ENCODE peak calls at places on chromosomes 5 and 9, in four cellular contexts. S is stomach, C is uterus, N is thyroid gland. T is an unnamed sample.

GRCh38 chr5:146079695-146080361 is 25.5 kb downstream of the PLAC8L1 start:
- DNase-seq in S (no peak), C (no peak), N (no peak), T (no peak)

GRCh38 chr9:124257865-124258764 is at the start of gene NEK6:
- DNase-seq in S (peak; percentile 40), C (peak; percentile 50), N (no peak), T (peak; percentile 53)

GRCh38 chr9:136566899-136567298 is 21.1 kb upstream of the NOTCH1 start:
- DNase-seq in S (peak; percentile 79), C (peak; percentile 75), N (peak; percentile 45), T (peak; percentile 65)

GRCh38 chr5:137022043-137022442 is 477.1 kb downstream of the SPOCK1 start:
- DNase-seq in S (no peak), C (peak; percentile 23), N (peak; percentile 11), T (no peak)

GRCh38 chr5:87916320-87916719 is 352.3 kb downstream of the TMEM161B start:
- DNase-seq in S (no peak), C (no peak), N (no peak), T (no peak)

GRCh38 chr5:18179579-18179978 is 545.3 kb downstream of the TAF11L14 start:
- DNase-seq in S (no peak), C (no peak), N (no peak), T (no peak)

GRCh38 chr5:14211818-14212799 is 69.0 kb downstream of the TRIO start:
- DNase-seq in S (no peak), C (no peak), N (no peak), T (no peak)

GRCh38 chr9:37034320-37034937 is 361 bp upstream of the PAX5 start:
- DNase-seq in S (no peak), C (no peak), N (no peak), T (peak; percentile 52)

GRCh38 chr9:92807757-92808725 is 43.4 kb upstream of the BICD2 start:
- DNase-seq in S (no peak), C (no peak), N (peak; percentile 8), T (peak; percentile 53)

GRCh38 chr5:36373527-36374086 is 71.9 kb upstream of the RANBP3L start:
- DNase-seq in S (peak; percentile 37), C (peak; percentile 45), N (peak; percentile 11), T (peak; percentile 72)

GRCh38 chr5:138824924-138825863 is 49.9 kb downstream of the LRRTM2 start:
- DNase-seq in S (no peak), C (no peak), N (no peak), T (no peak)

GRCh38 chr5:125041798-125042197 is 295.4 kb upstream of the ZNF608 start:
- DNase-seq in S (no peak), C (no peak), N (no peak), T (no peak)

GRCh38 chr5:171850354-171850947 is 64.8 kb downstream of the SMIM23 start:
- DNase-seq in S (no peak), C (no peak), N (no peak), T (no peak)

DNA sequence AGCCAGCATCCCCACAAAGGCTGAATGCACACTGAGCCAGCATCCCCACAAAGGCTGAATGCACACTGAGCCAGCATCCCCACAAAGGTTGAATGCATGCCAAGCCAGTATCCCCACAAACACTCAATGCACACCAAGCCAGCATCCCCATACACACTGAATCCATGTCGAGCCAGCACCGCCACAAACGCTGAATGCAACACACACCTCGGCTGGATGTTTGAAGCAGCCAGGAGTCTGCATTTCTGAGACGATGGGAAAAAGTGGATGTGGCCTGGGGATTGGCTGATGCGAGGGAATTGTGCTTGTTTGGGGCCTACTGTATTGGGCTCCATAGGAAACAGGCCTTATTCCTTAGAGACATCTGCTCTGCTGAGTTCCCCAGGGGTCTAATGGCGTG is 30.9 kb upstream of the CEP72 start:
- DNase-seq in S (peak; percentile 13), C (no peak), N (no peak), T (no peak)
- TF ChIP-seq CTCF in S (no peak), C (no peak), N (no peak), T (no peak)

GRCh38 chr9:128654481-128654880 is 2.2 kb downstream of the DYNC2I2 start:
- DNase-seq in S (no peak), C (no peak), N (peak; percentile 62), T (no peak)

GRCh38 chr9:128653941-128654340 is 2.7 kb downstream of the DYNC2I2 start:
- DNase-seq in S (no peak), C (no peak), N (no peak), T (no peak)

GRCh38 chr9:128657344-128657704 is 677 bp upstream of the DYNC2I2 start:
- DNase-seq in S (no peak), C (no peak), N (no peak), T (no peak)

GRCh38 chr9:128657796-128658195 is 1.1 kb upstream of the DYNC2I2 start:
- DNase-seq in S (no peak), C (no peak), N (no peak), T (no peak)

GRCh38 chr9:128656416-128657343 is at the start of gene DYNC2I2:
- DNase-seq in S (peak; percentile 98), C (peak; percentile 95), N (peak; percentile 84), T (peak; percentile 99)
- TF ChIP-seq CTCF in S (no peak), C (peak; percentile 2), N (no peak), T (no peak)

DNA sequence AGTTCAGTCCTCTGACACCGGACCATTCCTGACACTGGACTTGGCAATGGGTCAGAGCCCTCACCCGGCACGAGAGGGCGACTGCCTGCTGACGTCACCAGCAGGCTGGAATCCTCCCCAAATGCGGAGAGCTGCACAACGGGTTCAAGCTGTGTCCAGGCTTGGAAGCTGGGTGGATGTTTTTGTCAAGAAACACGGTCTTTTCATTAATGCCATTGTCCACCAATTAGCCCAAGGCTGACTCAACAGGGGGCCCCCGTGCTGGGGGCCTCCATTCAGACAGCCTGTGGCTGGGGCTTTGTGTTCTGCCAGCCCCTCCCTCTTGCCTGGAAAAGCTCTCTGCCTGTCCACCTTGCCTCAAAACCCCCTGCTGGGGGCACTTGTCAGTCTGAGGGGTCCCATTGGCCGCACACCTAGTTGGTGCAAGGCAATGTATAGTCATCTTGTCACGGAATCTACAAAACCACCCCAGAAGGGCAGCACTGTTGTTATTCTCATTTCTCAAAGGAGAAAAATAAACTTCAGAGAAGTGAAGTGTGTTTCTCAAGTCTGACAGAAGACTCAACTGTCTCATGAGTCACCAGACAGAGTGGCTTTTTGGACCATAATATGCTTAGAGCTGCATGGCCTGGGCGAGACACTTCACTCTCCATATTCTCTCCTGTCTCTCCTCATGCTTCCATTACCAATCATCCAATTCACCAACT is 24.6 kb downstream of the NDUFA8 start:
- DNase-seq in S (no peak), C (no peak), N (peak; percentile 19), T (no peak)
- TF ChIP-seq CTCF in S (no peak), C (no peak), N (no peak), T (no peak)

GRCh38 chr9:33223696-33224095 is 16.3 kb upstream of the SPINK4 start:
- DNase-seq in S (no peak), C (no peak), N (no peak), T (no peak)
- TF ChIP-seq CTCF in S (no peak), C (no peak), N (no peak), T (no peak)

DNA sequence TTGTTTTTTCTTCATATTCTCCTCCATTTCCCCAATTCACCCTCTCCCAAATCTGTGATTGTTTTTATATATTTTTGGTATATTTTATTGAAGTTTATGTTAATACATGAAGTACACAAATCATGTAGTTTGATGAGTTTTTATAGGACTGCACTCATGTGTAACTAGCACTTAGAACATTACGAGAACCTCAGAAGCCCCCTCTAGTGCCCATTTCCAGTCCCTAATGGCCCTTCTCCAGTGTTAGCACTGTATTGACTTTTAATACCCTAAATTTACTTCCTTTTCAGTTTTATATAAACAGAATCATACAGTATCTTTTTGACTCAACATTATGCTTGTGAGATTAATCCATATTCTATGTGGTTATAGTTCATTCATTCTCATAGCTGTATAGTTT is 18.5 kb upstream of the FKTN start:
- DNase-seq in S (no peak), C (no peak), N (no peak), T (no peak)
- TF ChIP-seq CTCF in S (no peak), C (no peak), N (no peak), T (no peak)

GRCh38 chr9:84815554-84815953 is 146.0 kb downstream of the NTRK2 start:
- DNase-seq in S (no peak), C (no peak), N (no peak), T (no peak)
- TF ChIP-seq CTCF in S (no peak), C (no peak), N (no peak), T (no peak)

GRCh38 chr5:154191467-154192261 is 1.1 kb downstream of the GALNT10 start:
- DNase-seq in S (no peak), C (no peak), N (no peak), T (no peak)
- TF ChIP-seq CTCF in S (no peak), C (no peak), N (no peak), T (no peak)

GRCh38 chr9:132447346-132447745 is 37.3 kb downstream of the CFAP77 start:
- DNase-seq in S (no peak), C (no peak), N (no peak), T (no peak)
- TF ChIP-seq CTCF in S (no peak), C (no peak), N (no peak), T (no peak)